ENCODE peak calls at places on chromosomes 11 and 22, in nine cellular contexts. O, V, L, Z, Q, K, Y, D and J are unnamed samples.

GRCh38 chr11:15170698-15171097 is 56.0 kb downstream of the INSC start:
- DNase-seq in O (no peak), V (no peak), L (peak; percentile 19), Z (no peak), Q (no peak), K (no peak), Y (no peak), D (no peak), J (no peak)

GRCh38 chr11:17735823-17736772 is 1.5 kb downstream of the KCNC1 start:
- DNase-seq in O (no peak), V (peak; percentile 70), L (no peak), Z (no peak), Q (no peak), K (no peak), Y (peak; percentile 63), D (peak; percentile 92), J (no peak)

GRCh38 chr22:38186429-38186828 is 4.8 kb upstream of the PLA2G6 start:
- DNase-seq in O (no peak), V (no peak), L (no peak), Z (no peak), Q (no peak), K (no peak), Y (no peak), D (no peak), J (no peak)

GRCh38 chr11:76616676-76617552 is 53.6 kb downstream of the LRRC32 start:
- DNase-seq in O (no peak), V (no peak), L (no peak), Z (no peak), Q (no peak), K (no peak), Y (no peak), D (no peak), J (no peak)

GRCh38 chr11:125457814-125458343 is 38.2 kb downstream of the FEZ1 start:
- DNase-seq in O (peak; percentile 61), V (peak; percentile 16), L (peak; percentile 91), Z (no peak), Q (no peak), K (no peak), Y (no peak), D (no peak), J (no peak)

GRCh38 chr11:25981998-25982397 is 349.9 kb upstream of the ANO3 start:
- DNase-seq in O (peak; percentile 66), V (peak; percentile 75), L (peak; percentile 80), Z (no peak), Q (peak; percentile 68), K (peak; percentile 89), Y (peak; percentile 65), D (peak; percentile 30), J (peak; percentile 87)

GRCh38 chr11:130478204-130478701 is 29.8 kb downstream of the ADAMTS15 start:
- DNase-seq in O (peak; percentile 73), V (no peak), L (peak; percentile 92), Z (no peak), Q (peak; percentile 79), K (no peak), Y (peak; percentile 16), D (peak; percentile 55), J (no peak)

GRCh38 chr11:19311306-19312030 is 70.7 kb upstream of the E2F8 start:
- DNase-seq in O (peak; percentile 76), V (peak; percentile 83), L (peak; percentile 72), Z (peak; percentile 31), Q (peak; percentile 69), K (peak; percentile 56), Y (peak; percentile 74), D (peak; percentile 66), J (peak; percentile 58)

GRCh38 chr11:21415566-21415965 is 746.2 kb downstream of the NELL1 start:
- DNase-seq in O (no peak), V (no peak), L (no peak), Z (no peak), Q (no peak), K (no peak), Y (peak; percentile 3), D (no peak), J (no peak)

GRCh38 chr11:86629070-86629706 is 43.2 kb downstream of the ME3 start:
- DNase-seq in O (no peak), V (no peak), L (peak; percentile 44), Z (no peak), Q (no peak), K (no peak), Y (no peak), D (no peak), J (no peak)

GRCh38 chr11:64312947-64313346 is 4.4 kb downstream of the TRMT112 start:
- DNase-seq in O (no peak), V (no peak), L (no peak), Z (no peak), Q (no peak), K (no peak), Y (no peak), D (no peak), J (no peak)

GRCh38 chr22:45534339-45535192 is 31.9 kb downstream of the FBLN1 start:
- DNase-seq in O (peak; percentile 72), V (no peak), L (no peak), Z (no peak), Q (no peak), K (no peak), Y (no peak), D (no peak), J (no peak)

GRCh38 chr22:33341611-33342010 is 283.4 kb upstream of the SYN3 start:
- DNase-seq in O (no peak), V (no peak), L (no peak), Z (no peak), Q (no peak), K (no peak), Y (no peak), D (no peak), J (no peak)

GRCh38 chr11:721913-722811 is 16.1 kb downstream of the EPS8L2 start:
- DNase-seq in O (peak; percentile 24), V (peak; percentile 53), L (no peak), Z (no peak), Q (no peak), K (peak; percentile 80), Y (no peak), D (peak; percentile 63), J (peak; percentile 75)

GRCh38 chr11:725624-726202 is 19.7 kb downstream of the EPS8L2 start:
- DNase-seq in O (peak; percentile 16), V (peak; percentile 63), L (no peak), Z (no peak), Q (no peak), K (peak; percentile 28), Y (peak; percentile 52), D (peak; percentile 51), J (no peak)

GRCh38 chr11:723120-723883 is 17.3 kb downstream of the EPS8L2 start:
- DNase-seq in O (peak; percentile 66), V (peak; percentile 73), L (peak; percentile 68), Z (no peak), Q (peak; percentile 33), K (peak; percentile 60), Y (peak; percentile 57), D (peak; percentile 70), J (peak; percentile 76)

GRCh38 chr11:724733-725386 is 18.8 kb downstream of the EPS8L2 start:
- DNase-seq in O (no peak), V (peak; percentile 13), L (no peak), Z (no peak), Q (no peak), K (no peak), Y (no peak), D (peak; percentile 34), J (no peak)

DNA sequence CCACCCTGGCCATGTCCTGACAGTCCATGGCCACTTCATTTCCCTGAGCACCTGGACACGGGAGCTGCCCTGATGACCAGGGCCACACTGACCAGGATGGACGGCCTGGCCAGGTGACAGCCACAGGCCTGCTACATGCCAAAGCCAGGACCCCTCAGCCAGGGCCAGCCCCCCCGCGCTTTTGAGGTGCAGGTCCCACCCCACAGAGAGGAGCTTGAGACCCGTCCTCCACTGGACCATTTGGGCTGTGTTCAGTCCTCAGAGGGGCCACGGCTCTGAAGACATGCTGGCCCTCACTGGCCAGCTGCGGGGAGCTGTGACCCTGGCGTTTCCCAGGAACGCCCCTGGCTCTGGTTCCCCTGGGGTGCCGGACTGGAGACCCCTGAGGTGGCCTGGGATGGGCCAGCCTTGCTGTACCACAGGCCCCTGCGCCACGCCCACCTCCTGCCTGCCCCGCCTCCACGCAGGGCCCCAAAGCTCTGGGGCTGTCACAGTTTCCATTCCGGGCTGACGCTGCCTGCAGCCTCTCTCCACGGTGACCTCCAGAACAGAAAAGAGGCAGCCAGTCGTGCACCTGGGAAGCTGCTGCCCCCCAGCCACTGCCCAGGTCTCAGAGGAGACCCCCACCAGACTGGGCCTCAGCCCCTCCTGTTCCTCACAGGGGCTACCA is 18.2 kb downstream of the EPS8L2 start:
- DNase-seq in O (no peak), V (peak; percentile 55), L (no peak), Z (no peak), Q (no peak), K (no peak), Y (no peak), D (peak; percentile 30), J (peak; percentile 37)
- TF ChIP-seq EZH2phosphoT487 in O (no peak), V (no peak), L (no peak), Z (no peak), Q (no peak), K (no peak), Y (no peak), D (no peak), J (no peak)

GRCh38 chr11:68934666-68935065 is 31.0 kb downstream of the IGHMBP2 start:
- DNase-seq in O (no peak), V (no peak), L (no peak), Z (no peak), Q (no peak), K (no peak), Y (no peak), D (no peak), J (no peak)

GRCh38 chr11:68935516-68936357 is 32.0 kb downstream of the IGHMBP2 start:
- DNase-seq in O (no peak), V (no peak), L (no peak), Z (no peak), Q (no peak), K (no peak), Y (no peak), D (no peak), J (no peak)

GRCh38 chr11:68934321-68934645 is 30.6 kb downstream of the IGHMBP2 start:
- DNase-seq in O (no peak), V (no peak), L (no peak), Z (no peak), Q (no peak), K (no peak), Y (no peak), D (no peak), J (no peak)

GRCh38 chr11:68936358-68936636 is 32.6 kb downstream of the IGHMBP2 start:
- DNase-seq in O (no peak), V (no peak), L (no peak), Z (no peak), Q (no peak), K (no peak), Y (no peak), D (no peak), J (no peak)

GRCh38 chr11:68935066-68935465 is 31.4 kb downstream of the IGHMBP2 start:
- DNase-seq in O (no peak), V (no peak), L (no peak), Z (no peak), Q (no peak), K (no peak), Y (no peak), D (no peak), J (no peak)
- TF ChIP-seq EZH2phosphoT487 in O (no peak), V (no peak), L (no peak), Z (no peak), Q (no peak), K (no peak), Y (no peak), D (no peak), J (no peak)

GRCh38 chr11:70233511-70233919 is 30.4 kb downstream of the FADD start:
- DNase-seq in O (peak; percentile 58), V (no peak), L (peak; percentile 91), Z (peak; percentile 98), Q (peak; percentile 100), K (no peak), Y (no peak), D (no peak), J (no peak)
- TF ChIP-seq EZH2phosphoT487 in O (no peak), V (no peak), L (no peak), Z (no peak), Q (no peak), K (no peak), Y (no peak), D (no peak), J (no peak)

GRCh38 chr22:44309137-44309536 is 3.6 kb downstream of the SHISAL1 start:
- DNase-seq in O (peak; percentile 55), V (no peak), L (peak; percentile 99), Z (peak; percentile 7), Q (peak; percentile 90), K (no peak), Y (no peak), D (no peak), J (no peak)
- TF ChIP-seq EZH2phosphoT487 in O (no peak), V (no peak), L (no peak), Z (no peak), Q (no peak), K (no peak), Y (no peak), D (no peak), J (no peak)